ENCODE peak calls at places on chromosomes 2 and 18, in ten cellular contexts. C is HFF-Myc, I is epithelial cell of esophagus, F is cardiac muscle cell, O is uterus, P is fibroblast of mammary gland, B is thyroid gland, Z is Panc1, H is transverse colon, R is IMR-90. L is an unnamed sample.

GRCh38 chr2:7703048-7703447 is 785.8 kb downstream of the RNF144A start:
- DNase-seq in C (no peak), I (peak; percentile 35), F (no peak), O (no peak), P (no peak), B (no peak), Z (no peak), H (no peak), R (no peak), L (no peak)

GRCh38 chr2:23557455-23557854 is 172.5 kb downstream of the KLHL29 start:
- DNase-seq in C (no peak), I (no peak), F (no peak), O (no peak), P (no peak), B (no peak), Z (no peak), H (no peak), R (no peak), L (no peak)

GRCh38 chr2:107534926-107535325 is 291.8 kb upstream of the RGPD4 start:
- DNase-seq in C (no peak), I (no peak), F (no peak), O (no peak), P (no peak), B (peak; percentile 62), Z (no peak), H (no peak), R (no peak), L (no peak)

GRCh38 chr2:170696006-170696405 is 19.1 kb upstream of the SP5 start:
- DNase-seq in C (no peak), I (no peak), F (no peak), O (no peak), P (no peak), B (no peak), Z (no peak), H (no peak), R (no peak), L (no peak)

GRCh38 chr2:101388232-101388631 is 929 bp upstream of the CREG2 start:
- DNase-seq in C (no peak), I (peak; percentile 94), F (peak; percentile 44), O (no peak), P (peak; percentile 90), B (no peak), Z (no peak), H (no peak), R (peak; percentile 60), L (peak; percentile 52)

GRCh38 chr2:12479042-12479601 is 237.6 kb upstream of the TRIB2 start:
- DNase-seq in C (no peak), I (peak; percentile 4), F (no peak), O (no peak), P (peak; percentile 28), B (no peak), Z (no peak), H (no peak), R (peak; percentile 15), L (peak; percentile 30)

GRCh38 chr2:118003396-118003824 is 10.5 kb downstream of the CCDC93 start:
- DNase-seq in C (peak; percentile 76), I (peak; percentile 82), F (peak; percentile 91), O (peak; percentile 46), P (peak; percentile 87), B (peak; percentile 47), Z (peak; percentile 56), H (peak; percentile 44), R (peak; percentile 85), L (peak; percentile 93)

GRCh38 chr2:8310557-8311455 is 371.1 kb upstream of the ID2 start:
- DNase-seq in C (no peak), I (no peak), F (no peak), O (no peak), P (no peak), B (no peak), Z (no peak), H (no peak), R (no peak), L (no peak)

GRCh38 chr2:100021798-100022197 is 120.6 kb downstream of the AFF3 start:
- DNase-seq in C (no peak), I (no peak), F (no peak), O (no peak), P (no peak), B (no peak), Z (no peak), H (no peak), R (no peak), L (no peak)

GRCh38 chr18:60053747-60054304 is 154.0 kb downstream of the PMAIP1 start:
- DNase-seq in C (peak; percentile 89), I (peak; percentile 100), F (peak; percentile 76), O (no peak), P (peak; percentile 98), B (no peak), Z (peak; percentile 96), H (no peak), R (peak; percentile 98), L (peak; percentile 85)

DNA sequence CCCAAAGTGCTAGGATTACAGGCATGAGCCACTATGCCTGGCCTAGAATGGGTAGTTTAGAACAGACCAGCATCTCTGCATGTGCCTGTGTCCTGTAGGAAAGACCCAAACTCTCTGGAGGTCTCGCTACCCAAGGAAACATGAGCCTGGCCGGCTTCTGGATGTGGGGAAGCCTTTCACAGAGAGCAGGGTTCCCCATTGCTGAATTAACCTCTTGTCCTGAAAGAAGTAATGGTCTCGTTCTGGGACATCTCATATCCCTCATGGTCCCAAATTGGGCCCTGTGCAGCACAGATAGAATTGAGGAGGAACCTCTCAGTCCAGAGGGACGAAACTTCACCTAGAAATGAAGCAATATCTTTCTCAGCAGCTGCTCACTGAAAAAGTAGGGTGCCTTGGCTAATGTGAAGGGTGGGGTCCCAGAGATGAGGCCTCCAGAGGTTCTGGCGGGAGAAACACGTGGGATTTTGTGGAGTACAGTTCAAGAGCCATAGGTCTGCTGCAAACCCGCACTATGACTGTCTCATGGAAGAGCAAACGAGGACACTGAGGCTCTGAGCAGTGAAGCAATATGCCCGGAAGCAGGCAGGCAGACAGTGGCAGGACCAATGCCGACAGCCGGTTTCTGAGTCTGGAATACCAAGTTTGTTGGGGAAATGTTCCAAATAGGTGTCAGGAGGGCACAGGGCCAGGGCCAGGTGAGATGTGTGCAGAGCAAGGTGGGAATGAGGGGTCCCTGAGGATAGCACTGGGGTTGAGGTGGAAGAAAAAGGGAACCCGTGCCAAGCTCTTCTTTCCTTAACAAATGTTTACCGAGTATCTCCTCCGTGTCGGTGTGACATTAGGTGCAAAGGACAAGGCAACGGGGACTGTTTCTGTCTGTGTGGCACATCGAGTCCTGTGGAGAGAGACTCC is 121.0 kb upstream of the TWIST2 start:
- DNase-seq in C (no peak), I (no peak), F (no peak), O (no peak), P (no peak), B (no peak), Z (no peak), H (no peak), R (no peak), L (no peak)
- TF ChIP-seq CTCF in C (no peak), I (no peak), F (no peak), O (no peak), P (no peak), B (no peak), Z (no peak), H (no peak), R (no peak), L (no peak)

DNA sequence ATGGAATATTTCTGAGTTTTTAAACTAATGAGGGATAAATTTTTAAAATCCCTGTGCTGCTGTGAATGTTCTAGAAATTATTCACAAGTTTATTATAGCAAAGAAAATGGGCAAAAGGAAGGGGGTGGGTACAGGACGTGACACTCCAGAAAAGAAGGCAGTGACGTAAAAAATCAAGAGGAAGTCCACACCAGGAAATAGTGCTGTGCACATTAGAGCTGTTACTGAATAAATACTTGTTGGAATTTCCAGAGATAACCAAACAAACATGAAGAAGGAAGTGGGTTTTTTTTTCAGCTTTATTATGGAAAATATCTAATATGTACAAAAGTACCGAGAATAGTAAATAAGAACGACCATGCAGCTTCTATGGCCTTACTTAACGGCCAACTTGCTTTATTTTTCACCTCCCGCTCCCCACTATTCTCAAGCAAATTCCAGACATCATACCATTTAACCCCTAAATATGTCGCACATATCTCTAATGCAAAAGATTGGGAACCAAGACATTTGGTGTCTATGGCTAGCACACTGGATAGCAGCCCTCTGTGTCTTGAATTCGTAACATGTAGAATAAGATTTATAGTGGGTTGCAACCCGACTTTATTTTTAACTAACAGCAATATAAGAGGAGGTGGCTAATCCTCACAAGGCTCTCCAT is 639 bp upstream of the NDUFV2 start:
- DNase-seq in C (no peak), I (peak; percentile 58), F (peak; percentile 82), O (peak; percentile 24), P (peak; percentile 72), B (no peak), Z (no peak), H (no peak), R (peak; percentile 86), L (peak; percentile 86)
- H3K4me3 ChIP-seq in C (peak overlapping the region; percentile 72), I (peak overlapping the region; percentile 83), F (peak overlapping the region; percentile 64), O (peak overlapping the region; percentile 69), P (peak overlapping the region; percentile 51), B (no peak overlapping the region), Z (peak overlapping the region; percentile 66), H (peak overlapping the region; percentile 81), R (peak overlapping the region; percentile 76), L (peak overlapping the region; percentile 87)

GRCh38 chr2:28452534-28453081 is 43.3 kb upstream of the PLB1 start:
- DNase-seq in C (no peak), I (peak; percentile 55), F (peak; percentile 57), O (peak; percentile 67), P (peak; percentile 54), B (peak; percentile 71), Z (peak; percentile 54), H (peak; percentile 84), R (peak; percentile 27), L (peak; percentile 56)
- TF ChIP-seq CTCF in C (peak; percentile 95), I (peak; percentile 96), F (peak; percentile 98), O (peak; percentile 88), P (peak; percentile 96), B (peak; percentile 75), Z (peak; percentile 95), H (peak; percentile 93), R (peak; percentile 90), L (peak; percentile 98)

GRCh38 chr2:240098349-240098748 is 37.8 kb downstream of the COPS9 start:
- DNase-seq in C (no peak), I (no peak), F (no peak), O (no peak), P (no peak), B (no peak), Z (no peak), H (no peak), R (no peak), L (no peak)

DNA sequence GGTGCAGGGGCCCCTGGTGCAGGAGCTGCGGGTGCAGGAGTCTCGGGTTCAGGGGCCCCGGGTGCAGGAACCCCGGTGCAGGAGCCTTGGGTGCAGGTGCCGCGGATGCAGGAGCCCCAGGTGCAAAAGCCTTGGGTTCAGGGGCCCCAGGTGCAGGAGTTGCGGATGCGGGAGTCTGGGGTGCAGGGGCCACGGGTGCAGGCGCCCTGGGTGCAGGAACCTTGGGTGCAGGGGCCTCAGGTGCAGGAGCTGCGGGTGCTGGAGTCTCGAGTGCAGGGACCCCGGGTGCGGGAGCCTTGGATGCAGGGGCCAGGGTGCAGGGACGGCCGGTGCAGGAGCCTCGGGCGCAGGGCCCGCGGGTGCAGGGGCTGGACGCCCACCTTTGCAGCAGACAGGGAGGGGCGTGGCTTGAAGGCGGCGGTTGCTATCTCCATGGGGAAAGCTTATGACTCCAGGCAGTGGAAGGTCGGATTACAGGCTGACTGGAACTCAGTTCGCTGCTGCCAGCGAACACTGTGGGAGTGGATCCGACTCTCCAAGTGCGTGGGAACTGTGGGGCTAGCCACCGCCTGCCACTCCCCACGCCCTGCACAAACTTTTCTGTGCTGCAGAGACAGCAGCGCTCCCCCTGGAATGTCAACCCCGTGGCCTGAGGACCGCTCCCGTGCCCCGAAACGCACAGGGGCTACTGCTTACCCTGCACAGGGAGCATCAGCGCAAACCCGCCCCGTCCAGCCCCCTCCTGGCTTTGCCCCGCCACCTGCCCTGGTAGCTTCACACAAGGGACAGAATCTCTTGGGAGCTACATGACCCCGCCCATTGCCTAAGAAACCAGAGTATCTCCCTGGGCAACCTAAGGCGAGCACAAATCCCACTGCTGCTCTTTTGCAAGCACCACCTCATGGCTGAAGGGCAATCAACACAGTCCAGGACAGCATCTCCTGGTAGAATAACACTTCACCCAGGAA is 40.3 kb downstream of the COPS9 start:
- DNase-seq in C (no peak), I (no peak), F (no peak), O (no peak), P (no peak), B (no peak), Z (no peak), H (no peak), R (no peak), L (no peak)
- H3K4me3 ChIP-seq in C (no peak overlapping the region), I (no peak overlapping the region), F (no peak overlapping the region), O (no peak overlapping the region), P (no peak overlapping the region), B (no peak overlapping the region), Z (no peak overlapping the region), H (no peak overlapping the region), R (no peak overlapping the region), L (no peak overlapping the region)

L was measured in fibroblast of pulmonary artery.